ENCODE peak calls at places on chromosomes 4 and X, in nine cellular contexts. F is pancreas, D is kidney, R is tibial artery, G is heart left ventricle, B is sigmoid colon, U is WERI-Rb-1, A is tibial nerve, X is cardiac muscle cell. C is an unnamed sample.

GRCh38 chrX:11533211-11533651 is 132.5 kb downstream of the ARHGAP6 start:
- DNase-seq in F (no peak), D (no peak), R (no peak), G (no peak), B (no peak), U (no peak), A (no peak), X (peak; percentile 81), C (peak; percentile 2)

GRCh38 chrX:112011376-112011775 is 71.2 kb downstream of the TRPC5 start:
- DNase-seq in F (no peak), D (no peak), R (no peak), G (no peak), B (no peak), U (no peak), A (no peak), X (no peak), C (no peak)

GRCh38 chr4:14994242-14994641 is 8.0 kb upstream of the CPEB2 start:
- DNase-seq in F (no peak), D (no peak), R (no peak), G (no peak), B (no peak), U (no peak), A (no peak), X (peak; percentile 33), C (no peak)

GRCh38 chr4:112145820-112146813 is 863 bp downstream of the FAM241A start:
- DNase-seq in F (peak; percentile 64), D (peak; percentile 82), R (peak; percentile 36), G (peak; percentile 57), B (peak; percentile 66), U (peak; percentile 62), A (peak; percentile 18), X (peak; percentile 54), C (peak; percentile 72)

GRCh38 chrX:11381464-11381863 is 88.3 kb downstream of the AMELX start:
- DNase-seq in F (no peak), D (no peak), R (peak; percentile 50), G (no peak), B (peak; percentile 71), U (peak; percentile 22), A (peak; percentile 59), X (peak; percentile 77), C (no peak)

GRCh38 chr4:42574873-42575272 is 82.0 kb downstream of the ATP8A1 start:
- DNase-seq in F (no peak), D (no peak), R (no peak), G (no peak), B (no peak), U (no peak), A (no peak), X (peak; percentile 10), C (no peak)

GRCh38 chr4:160825644-160826338 is 1338.0 kb downstream of the FSTL5 start:
- DNase-seq in F (no peak), D (no peak), R (no peak), G (no peak), B (no peak), U (no peak), A (no peak), X (no peak), C (no peak)

GRCh38 chr4:156538210-156538609 is 433.4 kb downstream of the PDGFC start:
- DNase-seq in F (no peak), D (no peak), R (no peak), G (no peak), B (no peak), U (no peak), A (no peak), X (no peak), C (no peak)

GRCh38 chrX:131762802-131763234 is 218.9 kb downstream of the OR13H1 start:
- DNase-seq in F (no peak), D (no peak), R (no peak), G (peak; percentile 41), B (peak; percentile 75), U (peak; percentile 80), A (no peak), X (no peak), C (no peak)

GRCh38 chr4:5647351-5647750 is 61.0 kb downstream of the EVC2 start:
- DNase-seq in F (no peak), D (no peak), R (no peak), G (no peak), B (no peak), U (peak; percentile 43), A (no peak), X (no peak), C (no peak)

GRCh38 chr4:169485791-169486742 is 126.3 kb downstream of the NEK1 start:
- DNase-seq in F (no peak), D (no peak), R (no peak), G (no peak), B (no peak), U (peak; percentile 43), A (peak; percentile 51), X (peak; percentile 73), C (no peak)

GRCh38 chrX:129651756-129652564 is 2.8 kb downstream of the APLN start:
- DNase-seq in F (no peak), D (no peak), R (no peak), G (no peak), B (no peak), U (no peak), A (no peak), X (no peak), C (no peak)

GRCh38 chr4:52822583-52823477 is 39.3 kb upstream of the RASL11B start:
- DNase-seq in F (no peak), D (no peak), R (no peak), G (no peak), B (no peak), U (no peak), A (peak; percentile 26), X (peak; percentile 79), C (no peak)

GRCh38 chr4:136841526-136841925 is 690.8 kb downstream of the PCDH18 start:
- DNase-seq in F (no peak), D (no peak), R (no peak), G (no peak), B (no peak), U (no peak), A (no peak), X (no peak), C (no peak)
- TF ChIP-seq CTCF in F (no peak), D (no peak), R (no peak), G (no peak), B (no peak), U (no peak), A (no peak), X (no peak), C (no peak)

DNA sequence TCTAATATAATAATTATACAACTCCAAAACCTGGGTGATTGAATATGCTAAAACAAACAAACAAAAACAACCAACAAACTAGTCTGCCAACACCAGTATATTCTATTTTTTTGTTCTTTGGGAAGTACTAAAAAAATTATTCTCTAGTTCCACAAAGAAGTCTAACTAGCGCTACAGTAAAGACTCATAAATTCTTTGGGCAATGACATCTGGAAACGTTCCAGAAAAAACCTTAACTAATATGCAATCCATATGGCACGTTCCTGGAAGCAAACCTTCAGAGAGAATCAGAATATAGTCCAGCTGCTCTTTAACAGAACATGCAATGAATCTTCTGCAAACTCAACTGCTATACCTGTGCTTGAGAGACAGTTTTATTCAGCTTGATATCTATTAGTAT is 500.1 kb downstream of the TRAM1L1 start:
- DNase-seq in F (no peak), D (no peak), R (no peak), G (no peak), B (no peak), U (no peak), A (no peak), X (no peak), C (no peak)
- H3K9me3 ChIP-seq in F (no peaks in the 10 kb centered on the region), D (no peaks in the 10 kb centered on the region), R (no peaks in the 10 kb centered on the region), G (no peaks in the 10 kb centered on the region), B (no peaks in the 10 kb centered on the region), U (no peaks in the 10 kb centered on the region), A (no peaks in the 10 kb centered on the region), X (no peaks in the 10 kb centered on the region), C (no peaks in the 10 kb centered on the region)

GRCh38 chrX:107940095-107940494 is 42.1 kb downstream of the TEX13B start:
- DNase-seq in F (no peak), D (no peak), R (no peak), G (no peak), B (no peak), U (no peak), A (no peak), X (no peak), C (no peak)
- TF ChIP-seq CTCF in F (no peak), D (no peak), R (no peak), G (no peak), B (no peak), U (no peak), A (no peak), X (no peak), C (no peak)

DNA sequence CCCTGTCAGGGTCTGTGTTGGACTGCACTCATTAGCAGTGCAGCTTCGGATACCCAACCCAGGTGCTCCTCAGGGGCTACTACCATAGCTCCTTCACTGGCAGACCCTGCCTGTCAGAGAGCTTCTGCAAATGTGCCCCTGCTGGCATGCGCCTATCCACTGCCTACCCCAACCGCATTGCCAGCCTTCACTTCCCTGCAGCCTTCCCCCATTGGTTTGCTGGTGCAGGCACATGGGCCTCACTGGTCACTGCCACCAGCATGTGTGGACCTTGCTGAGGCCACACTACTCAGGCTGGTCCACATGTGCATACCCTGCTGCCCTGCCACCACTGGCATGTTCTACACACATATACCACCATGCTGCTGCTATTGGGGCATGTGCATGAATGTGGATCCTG is 72.5 kb upstream of the MAGEH1 start:
- DNase-seq in F (no peak), D (no peak), R (no peak), G (no peak), B (no peak), U (no peak), A (no peak), X (no peak), C (no peak)
- H3K9me3 ChIP-seq in F (no peaks in the 10 kb centered on the region), D (no peaks in the 10 kb centered on the region), R (no peaks in the 10 kb centered on the region), G (no peaks in the 10 kb centered on the region), B (no peaks in the 10 kb centered on the region), U (no peaks in the 10 kb centered on the region), A (no peaks in the 10 kb centered on the region), X (no peaks in the 10 kb centered on the region), C (no peaks in the 10 kb centered on the region)

DNA sequence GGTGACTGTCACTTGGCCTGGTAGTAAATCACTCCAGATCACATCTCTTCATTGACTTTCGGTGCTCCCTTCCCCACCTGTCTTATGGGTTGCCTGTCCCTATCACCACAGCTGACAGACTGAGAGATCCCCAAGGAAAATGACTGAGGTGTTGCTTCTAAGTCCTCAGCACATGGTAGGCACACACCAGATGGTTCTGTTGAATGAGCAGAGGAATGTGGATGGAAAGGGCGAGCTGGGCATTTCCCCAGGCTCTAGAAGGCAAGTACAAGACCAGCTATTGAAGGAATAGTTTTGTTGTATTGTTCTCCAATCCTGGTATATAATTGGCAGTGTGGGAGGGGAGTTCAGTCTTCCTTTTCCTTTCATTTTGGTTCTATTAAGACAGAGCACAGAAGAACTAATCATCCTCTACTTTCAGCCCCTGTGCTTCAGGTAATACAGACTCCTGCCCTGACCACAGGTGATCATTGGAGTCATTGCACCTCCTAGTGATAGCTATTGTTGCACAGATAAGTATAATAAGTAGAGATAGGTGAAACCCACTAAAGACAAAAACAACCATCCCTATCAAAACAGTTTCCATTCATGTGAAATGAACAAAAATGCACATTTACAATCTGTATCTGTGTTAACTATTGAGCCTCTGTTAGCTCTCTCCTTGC is 158.6 kb downstream of the TRAM1L1 start:
- DNase-seq in F (no peak), D (no peak), R (no peak), G (no peak), B (no peak), U (no peak), A (no peak), X (no peak), C (no peak)
- TF ChIP-seq CTCF in F (no peak), D (peak; percentile 27), R (no peak), G (no peak), B (no peak), U (peak; percentile 4), A (no peak), X (no peak), C (no peak)

C was measured in mucosa of descending colon.